ENCODE peak calls at places on chromosome 18, in seven cellular contexts. L, E, C, O, J, Q and R are unnamed samples.

GRCh38 chr18:32287249-32287648 is 97.4 kb downstream of the MEP1B start:
- DNase-seq in L (peak), E (no peak), C (no peak), O (no peak), J (no peak), Q (no peak), R (no peak)

GRCh38 chr18:75612491-75612890 is 185.0 kb upstream of the SMIM21 start:
- DNase-seq in L (no peak), E (no peak), C (no peak), O (no peak), J (no peak), Q (no peak), R (no peak)

GRCh38 chr18:48546411-48546810 is 7.6 kb downstream of the CTIF start:
- DNase-seq in L (no peak), E (peak), C (no peak), O (no peak), J (no peak), Q (no peak), R (peak)

GRCh38 chr18:12659904-12660605 is 2.1 kb upstream of the SPIRE1 start:
- DNase-seq in L (peak), E (peak), C (peak), O (peak), J (no peak), Q (no peak), R (peak)

GRCh38 chr18:4251873-4252272 is 203.2 kb downstream of the DLGAP1 start:
- DNase-seq in L (no peak), E (no peak), C (no peak), O (no peak), J (no peak), Q (no peak), R (no peak)

GRCh38 chr18:48020337-48021250 is 90.1 kb upstream of the SMAD2 start:
- DNase-seq in L (no peak), E (no peak), C (no peak), O (no peak), J (no peak), Q (no peak), R (no peak)

GRCh38 chr18:21363411-21363810 is 121.4 kb downstream of the GREB1L start:
- DNase-seq in L (no peak), E (no peak), C (no peak), O (no peak), J (no peak), Q (no peak), R (no peak)

GRCh38 chr18:54161267-54161666 is 63.2 kb downstream of the MBD2 start:
- DNase-seq in L (no peak), E (no peak), C (no peak), O (no peak), J (no peak), Q (no peak), R (peak)

GRCh38 chr18:50099725-50100414 is 95.1 kb downstream of the MYO5B start:
- DNase-seq in L (peak), E (peak), C (no peak), O (no peak), J (no peak), Q (no peak), R (peak)

GRCh38 chr18:25710981-25711380 is 359.0 kb upstream of the ZNF521 start:
- DNase-seq in L (no peak), E (no peak), C (no peak), O (no peak), J (no peak), Q (no peak), R (no peak)

GRCh38 chr18:48766487-48766886 is 184.3 kb downstream of the SMAD7 start:
- DNase-seq in L (no peak), E (peak), C (no peak), O (no peak), J (no peak), Q (no peak), R (no peak)

GRCh38 chr18:54119524-54120019 is 104.9 kb downstream of the MBD2 start:
- DNase-seq in L (peak), E (peak), C (peak), O (no peak), J (no peak), Q (no peak), R (peak)

GRCh38 chr18:34723143-34723542 is 13.0 kb downstream of the DTNA start:
- DNase-seq in L (no peak), E (no peak), C (no peak), O (no peak), J (no peak), Q (no peak), R (no peak)

GRCh38 chr18:35143615-35144596 is 96.9 kb upstream of the ZNF397 start:
- DNase-seq in L (peak), E (peak), C (peak), O (peak), J (no peak), Q (peak), R (peak)

GRCh38 chr18:37584952-37585695 is 19.5 kb upstream of the CELF4 start:
- DNase-seq in L (no peak), E (no peak), C (no peak), O (no peak), J (no peak), Q (no peak), R (no peak)

GRCh38 chr18:31791817-31792579 is 31.3 kb upstream of the SLC25A52 start:
- DNase-seq in L (no peak), E (no peak), C (no peak), O (no peak), J (no peak), Q (no peak), R (no peak)

GRCh38 chr18:35753306-35753910 is 171.9 kb downstream of the GALNT1 start:
- DNase-seq in L (no peak), E (peak), C (no peak), O (no peak), J (no peak), Q (no peak), R (no peak)